ENCODE peak calls at places on chromosomes 3 and 15, in ten cellular contexts. One of them, this sample, is unnamed. For H3K4me1, the result is how much of the 10 kb centered on the place peaks cover.

GRCh38 chr3:47359283-47359682 is 21.5 kb upstream of the PTPN23 start:
- DNase-seq in right cardiac atrium: no peak
- DNase-seq in PC-3: no peak
- DNase-seq in endodermal cell: no peak
- DNase-seq in CD8-positive, alpha-beta T cell: no peak
- DNase-seq in Panc1: no peak
- DNase-seq in heart left ventricle: no peak
- DNase-seq in psoas muscle: no peak
- DNase-seq in MM.1S: no peak
- DNase-seq in testis: no peak
- DNase-seq in this sample: no peak

GRCh38 chr15:68345481-68345880 is 67.9 kb downstream of the FEM1B start:
- DNase-seq in right cardiac atrium: no peak
- DNase-seq in PC-3: no peak
- DNase-seq in endodermal cell: no peak
- DNase-seq in CD8-positive, alpha-beta T cell: no peak
- DNase-seq in Panc1: no peak
- DNase-seq in heart left ventricle: no peak
- DNase-seq in psoas muscle: no peak
- DNase-seq in MM.1S: no peak
- DNase-seq in testis: no peak
- DNase-seq in this sample: no peak

GRCh38 chr3:139935071-139935865 is at the start of gene CLSTN2:
- DNase-seq in right cardiac atrium: peak
- DNase-seq in PC-3: no peak
- DNase-seq in endodermal cell: peak
- DNase-seq in CD8-positive, alpha-beta T cell: no peak
- DNase-seq in Panc1: no peak
- DNase-seq in heart left ventricle: peak
- DNase-seq in psoas muscle: peak
- DNase-seq in MM.1S: peak
- DNase-seq in testis: peak
- DNase-seq in this sample: peak

GRCh38 chr3:69095636-69096035 is 10.9 kb downstream of the ARL6IP5 start:
- DNase-seq in right cardiac atrium: no peak
- DNase-seq in PC-3: no peak
- DNase-seq in endodermal cell: no peak
- DNase-seq in CD8-positive, alpha-beta T cell: no peak
- DNase-seq in Panc1: no peak
- DNase-seq in heart left ventricle: no peak
- DNase-seq in psoas muscle: no peak
- DNase-seq in MM.1S: peak
- DNase-seq in testis: no peak
- DNase-seq in this sample: no peak

GRCh38 chr3:160003520-160004128 is 15.0 kb downstream of the IL12A start:
- DNase-seq in right cardiac atrium: peak
- DNase-seq in PC-3: peak
- DNase-seq in endodermal cell: peak
- DNase-seq in CD8-positive, alpha-beta T cell: no peak
- DNase-seq in Panc1: peak
- DNase-seq in heart left ventricle: peak
- DNase-seq in psoas muscle: peak
- DNase-seq in MM.1S: peak
- DNase-seq in testis: peak
- DNase-seq in this sample: no peak

GRCh38 chr15:98103570-98103969 is 143.1 kb downstream of the ARRDC4 start:
- DNase-seq in right cardiac atrium: no peak
- DNase-seq in PC-3: no peak
- DNase-seq in endodermal cell: peak
- DNase-seq in CD8-positive, alpha-beta T cell: no peak
- DNase-seq in Panc1: no peak
- DNase-seq in heart left ventricle: no peak
- DNase-seq in psoas muscle: no peak
- DNase-seq in MM.1S: no peak
- DNase-seq in testis: peak
- DNase-seq in this sample: no peak

GRCh38 chr3:186107148-186108105 is 1.5 kb downstream of the ETV5 start:
- DNase-seq in right cardiac atrium: peak
- DNase-seq in PC-3: peak
- DNase-seq in endodermal cell: peak
- DNase-seq in CD8-positive, alpha-beta T cell: peak
- DNase-seq in Panc1: no peak
- DNase-seq in heart left ventricle: peak
- DNase-seq in psoas muscle: peak
- DNase-seq in MM.1S: peak
- DNase-seq in testis: peak
- DNase-seq in this sample: peak

GRCh38 chr15:70180186-70180875 is 82.6 kb upstream of the TLE3 start:
- DNase-seq in right cardiac atrium: peak
- DNase-seq in PC-3: no peak
- DNase-seq in endodermal cell: no peak
- DNase-seq in CD8-positive, alpha-beta T cell: no peak
- DNase-seq in Panc1: no peak
- DNase-seq in heart left ventricle: no peak
- DNase-seq in psoas muscle: no peak
- DNase-seq in MM.1S: no peak
- DNase-seq in testis: no peak
- DNase-seq in this sample: no peak

GRCh38 chr3:64215559-64215958 is 9.7 kb downstream of the PRICKLE2 start:
- DNase-seq in right cardiac atrium: no peak
- DNase-seq in PC-3: no peak
- DNase-seq in endodermal cell: no peak
- DNase-seq in CD8-positive, alpha-beta T cell: no peak
- DNase-seq in Panc1: no peak
- DNase-seq in heart left ventricle: no peak
- DNase-seq in psoas muscle: no peak
- DNase-seq in MM.1S: no peak
- DNase-seq in testis: no peak
- DNase-seq in this sample: no peak

GRCh38 chr15:44532689-44533088 is 4.3 kb upstream of the EIF3J start:
- DNase-seq in right cardiac atrium: no peak
- DNase-seq in PC-3: peak
- DNase-seq in endodermal cell: no peak
- DNase-seq in CD8-positive, alpha-beta T cell: no peak
- DNase-seq in Panc1: no peak
- DNase-seq in heart left ventricle: no peak
- DNase-seq in psoas muscle: no peak
- DNase-seq in MM.1S: no peak
- DNase-seq in testis: no peak
- DNase-seq in this sample: no peak

GRCh38 chr15:62119224-62119925 is 45.7 kb downstream of the C2CD4B start:
- DNase-seq in right cardiac atrium: no peak
- DNase-seq in PC-3: peak
- DNase-seq in endodermal cell: no peak
- DNase-seq in CD8-positive, alpha-beta T cell: no peak
- DNase-seq in Panc1: peak
- DNase-seq in heart left ventricle: no peak
- DNase-seq in psoas muscle: no peak
- DNase-seq in MM.1S: no peak
- DNase-seq in testis: no peak
- DNase-seq in this sample: no peak

GRCh38 chr3:14440168-14440518 is 37.7 kb downstream of the SLC6A6 start:
- DNase-seq in right cardiac atrium: no peak
- DNase-seq in PC-3: no peak
- DNase-seq in endodermal cell: no peak
- DNase-seq in CD8-positive, alpha-beta T cell: no peak
- DNase-seq in Panc1: no peak
- DNase-seq in heart left ventricle: no peak
- DNase-seq in psoas muscle: no peak
- DNase-seq in MM.1S: no peak
- DNase-seq in testis: no peak
- DNase-seq in this sample: no peak
- H3K4me1 ChIP-seq in right cardiac atrium: under half
- H3K4me1 ChIP-seq in PC-3: under half
- H3K4me1 ChIP-seq in endodermal cell: under half
- H3K4me1 ChIP-seq in CD8-positive, alpha-beta T cell: under half
- H3K4me1 ChIP-seq in Panc1: half or more
- H3K4me1 ChIP-seq in heart left ventricle: under half
- H3K4me1 ChIP-seq in psoas muscle: half or more
- H3K4me1 ChIP-seq in MM.1S: under half
- H3K4me1 ChIP-seq in testis: under half
- H3K4me1 ChIP-seq in this sample: under half

GRCh38 chr15:85541744-85542143 is 161.3 kb downstream of the AKAP13 start:
- DNase-seq in right cardiac atrium: no peak
- DNase-seq in PC-3: peak
- DNase-seq in endodermal cell: no peak
- DNase-seq in CD8-positive, alpha-beta T cell: no peak
- DNase-seq in Panc1: no peak
- DNase-seq in heart left ventricle: no peak
- DNase-seq in psoas muscle: no peak
- DNase-seq in MM.1S: no peak
- DNase-seq in testis: no peak
- DNase-seq in this sample: no peak

GRCh38 chr15:85542488-85542887 is 162.1 kb downstream of the AKAP13 start:
- DNase-seq in right cardiac atrium: no peak
- DNase-seq in PC-3: no peak
- DNase-seq in endodermal cell: no peak
- DNase-seq in CD8-positive, alpha-beta T cell: no peak
- DNase-seq in Panc1: no peak
- DNase-seq in heart left ventricle: no peak
- DNase-seq in psoas muscle: no peak
- DNase-seq in MM.1S: no peak
- DNase-seq in testis: no peak
- DNase-seq in this sample: no peak

GRCh38 chr15:85545185-85545584 is 164.8 kb downstream of the AKAP13 start:
- DNase-seq in right cardiac atrium: no peak
- DNase-seq in PC-3: no peak
- DNase-seq in endodermal cell: no peak
- DNase-seq in CD8-positive, alpha-beta T cell: no peak
- DNase-seq in Panc1: no peak
- DNase-seq in heart left ventricle: no peak
- DNase-seq in psoas muscle: no peak
- DNase-seq in MM.1S: no peak
- DNase-seq in testis: no peak
- DNase-seq in this sample: no peak

GRCh38 chr15:85542895-85543331 is 162.5 kb downstream of the AKAP13 start:
- DNase-seq in right cardiac atrium: no peak
- DNase-seq in PC-3: peak
- DNase-seq in endodermal cell: no peak
- DNase-seq in CD8-positive, alpha-beta T cell: no peak
- DNase-seq in Panc1: no peak
- DNase-seq in heart left ventricle: no peak
- DNase-seq in psoas muscle: no peak
- DNase-seq in MM.1S: no peak
- DNase-seq in testis: no peak
- DNase-seq in this sample: no peak

DNA sequence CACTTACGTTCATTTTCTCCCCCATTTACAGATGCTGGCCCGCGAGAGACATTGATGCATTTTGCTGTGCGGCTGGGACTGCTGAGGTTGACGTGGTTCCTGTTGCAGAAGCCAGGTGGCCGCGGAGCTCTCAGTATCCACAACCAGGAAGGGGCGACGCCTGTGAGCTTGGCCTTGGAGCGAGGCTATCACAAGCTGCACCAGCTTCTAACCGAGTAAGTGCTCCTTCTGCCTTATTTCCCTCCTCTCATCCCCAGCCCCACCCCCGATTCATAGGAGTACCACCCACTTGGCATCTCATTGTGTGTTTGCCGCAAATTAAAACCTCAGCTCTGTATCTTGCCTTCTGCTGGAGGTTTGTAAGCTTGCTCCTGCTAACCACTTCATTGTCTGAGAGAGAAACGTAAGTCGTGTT is 163.3 kb downstream of the AKAP13 start:
- DNase-seq in right cardiac atrium: peak
- DNase-seq in PC-3: no peak
- DNase-seq in endodermal cell: peak
- DNase-seq in CD8-positive, alpha-beta T cell: peak
- DNase-seq in Panc1: no peak
- DNase-seq in heart left ventricle: peak
- DNase-seq in psoas muscle: peak
- DNase-seq in MM.1S: no peak
- DNase-seq in testis: peak
- DNase-seq in this sample: peak
- H3K4me3 ChIP-seq in right cardiac atrium: no peak
- H3K4me3 ChIP-seq in PC-3: no peak
- H3K4me3 ChIP-seq in endodermal cell: no peak
- H3K4me3 ChIP-seq in CD8-positive, alpha-beta T cell: no peak
- H3K4me3 ChIP-seq in Panc1: no peak
- H3K4me3 ChIP-seq in heart left ventricle: no peak
- H3K4me3 ChIP-seq in psoas muscle: peak
- H3K4me3 ChIP-seq in MM.1S: no peak
- H3K4me3 ChIP-seq in testis: no peak
- H3K4me3 ChIP-seq in this sample: no peak

DNA sequence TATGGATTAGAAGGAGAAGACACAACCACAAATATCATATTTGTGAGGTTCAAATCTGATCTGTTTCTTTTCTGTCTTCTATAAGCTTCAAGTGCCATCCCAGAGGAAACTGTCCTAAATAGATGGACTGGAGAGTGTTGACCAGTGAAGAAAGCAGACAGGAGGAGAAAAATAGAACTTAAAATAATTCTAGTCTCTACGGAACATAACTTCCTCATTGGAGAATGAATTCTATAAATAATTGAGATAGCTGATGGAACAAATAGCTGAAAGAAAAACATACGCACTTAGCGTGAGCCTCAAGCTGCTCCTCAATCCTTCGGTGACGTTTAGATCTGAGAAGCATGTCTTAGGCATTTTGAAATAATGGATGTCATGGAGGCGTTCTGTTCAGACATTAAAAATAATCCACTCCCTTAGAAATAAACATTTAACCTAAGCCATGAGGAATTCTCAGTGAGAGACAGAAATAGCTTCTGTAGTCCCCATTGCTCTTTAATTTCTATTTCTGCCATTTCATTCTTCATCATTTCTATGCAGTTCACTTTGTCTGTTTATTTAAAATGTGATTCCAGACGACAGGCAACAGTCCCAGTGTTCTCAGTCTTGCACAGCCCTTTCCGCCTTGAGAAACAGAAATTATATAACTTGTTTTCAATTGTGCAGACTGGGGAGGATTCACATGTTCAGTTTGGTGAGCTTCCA is 97.2 kb downstream of the NR1D2 start:
- DNase-seq in right cardiac atrium: no peak
- DNase-seq in PC-3: no peak
- DNase-seq in endodermal cell: no peak
- DNase-seq in CD8-positive, alpha-beta T cell: no peak
- DNase-seq in Panc1: no peak
- DNase-seq in heart left ventricle: no peak
- DNase-seq in psoas muscle: no peak
- DNase-seq in MM.1S: no peak
- DNase-seq in testis: no peak
- DNase-seq in this sample: no peak
- H3K27ac ChIP-seq in right cardiac atrium: no peak
- H3K27ac ChIP-seq in PC-3: no peak
- H3K27ac ChIP-seq in endodermal cell: no peak
- H3K27ac ChIP-seq in CD8-positive, alpha-beta T cell: no peak
- H3K27ac ChIP-seq in Panc1: no peak
- H3K27ac ChIP-seq in heart left ventricle: peak
- H3K27ac ChIP-seq in psoas muscle: peak
- H3K27ac ChIP-seq in MM.1S: no peak
- H3K27ac ChIP-seq in testis: peak
- H3K27ac ChIP-seq in this sample: peak

DNA sequence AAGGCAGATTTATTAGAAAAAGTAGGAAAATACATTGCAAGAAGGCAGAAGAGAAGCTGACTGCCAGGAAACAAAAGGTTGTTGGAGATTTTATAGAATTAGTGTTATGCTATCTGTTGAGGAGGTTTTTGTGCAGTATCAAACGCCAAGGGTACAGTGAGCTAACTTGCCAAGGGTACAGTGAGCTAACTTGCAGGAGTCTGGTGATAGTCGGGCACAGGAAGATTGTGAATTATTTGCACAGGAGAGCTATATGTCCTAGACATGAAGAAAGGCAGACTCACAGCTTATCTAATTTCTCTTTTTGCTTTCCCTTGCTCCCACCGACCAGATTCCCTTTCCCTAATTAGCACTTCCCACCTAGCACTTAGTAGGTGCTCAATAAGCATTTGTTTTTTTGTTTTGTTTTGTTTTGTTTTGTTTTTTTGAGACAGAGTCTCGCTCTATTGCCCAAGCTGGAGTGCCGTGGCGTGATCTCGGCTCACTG is 2.7 kb upstream of the CSK start:
- DNase-seq in right cardiac atrium: no peak
- DNase-seq in PC-3: no peak
- DNase-seq in endodermal cell: no peak
- DNase-seq in CD8-positive, alpha-beta T cell: no peak
- DNase-seq in Panc1: no peak
- DNase-seq in heart left ventricle: no peak
- DNase-seq in psoas muscle: no peak
- DNase-seq in MM.1S: no peak
- DNase-seq in testis: no peak
- DNase-seq in this sample: no peak
- H3K4me1 ChIP-seq in right cardiac atrium: under half
- H3K4me1 ChIP-seq in PC-3: under half
- H3K4me1 ChIP-seq in endodermal cell: under half
- H3K4me1 ChIP-seq in CD8-positive, alpha-beta T cell: half or more
- H3K4me1 ChIP-seq in Panc1: under half
- H3K4me1 ChIP-seq in heart left ventricle: under half
- H3K4me1 ChIP-seq in psoas muscle: under half
- H3K4me1 ChIP-seq in MM.1S: half or more
- H3K4me1 ChIP-seq in testis: under half
- H3K4me1 ChIP-seq in this sample: under half